ENCODE peak calls at places on chromosomes 3 and 15, in four cellular contexts. E is NCI-H1436, X is NCI-H774, U is neural progenitor cell. W is an unnamed sample.

GRCh38 chr3:44106761-44107160 is 134.9 kb upstream of the TOPAZ1 start:
- DNase-seq in E (no peak), X (no peak), U (no peak), W (no peak)

GRCh38 chr3:188635258-188636038 is 481.5 kb downstream of the LPP start:
- DNase-seq in E (no peak), X (no peak), U (no peak), W (no peak)

GRCh38 chr3:72722930-72723726 is 125.1 kb downstream of the SHQ1 start:
- DNase-seq in U (no peak), X (no peak), E (no peak), W (no peak)

GRCh38 chr15:34889486-34889885 is 80.1 kb downstream of the AQR start:
- DNase-seq in X (no peak), E (no peak), U (no peak), W (no peak)

GRCh38 chr3:169122407-169122806 is 541.1 kb downstream of the MECOM start:
- DNase-seq in E (no peak), U (no peak), X (no peak), W (no peak)

GRCh38 chr15:23823508-23823907 is 136.4 kb upstream of the NDN start:
- DNase-seq in X (no peak), E (no peak), U (peak), W (no peak)

GRCh38 chr3:43644443-43644842 is 22.6 kb upstream of the ANO10 start:
- DNase-seq in E (no peak), X (no peak), U (no peak), W (no peak)

GRCh38 chr15:24684313-24684712 is 8.7 kb downstream of the NPAP1 start:
- DNase-seq in X (no peak), E (no peak), U (no peak), W (no peak)

GRCh38 chr3:124620600-124621063 is 109.6 kb upstream of the UMPS start:
- DNase-seq in E (no peak), X (no peak), U (no peak), W (no peak)

GRCh38 chr15:51076898-51077564 is 17.7 kb downstream of the TNFAIP8L3 start:
- DNase-seq in X (no peak), U (no peak), E (no peak), W (peak)

GRCh38 chr3:51622402-51622801 is 48.6 kb upstream of the TEX264 start:
- DNase-seq in U (no peak), E (no peak), X (no peak), W (no peak)

GRCh38 chr3:122793568-122794416 is at the start of gene HSPBAP1:
- DNase-seq in U (peak), X (no peak), E (no peak), W (peak)

GRCh38 chr3:54731697-54732445 is 196.0 kb downstream of the LRTM1 start:
- DNase-seq in E (no peak), U (no peak), X (no peak), W (no peak)

GRCh38 chr3:129119365-129120100 is 2.1 kb downstream of the RAB43 start:
- DNase-seq in X (no peak), U (no peak), E (no peak), W (no peak)

GRCh38 chr3:181292984-181293383 is 303.4 kb upstream of the DNAJC19 start:
- DNase-seq in U (no peak), X (no peak), E (no peak), W (no peak)

W was measured in brain pericyte.